ENCODE peak calls at places on chromosomes 7 and 10, in ten cellular contexts. V, X, H, J, C, E, N, S, L and Y are unnamed samples.

GRCh38 chr10:125029584-125030242 is 87.8 kb downstream of the ZRANB1 start:
- DNase-seq in J (no peak), H (peak; percentile 23), E (peak; percentile 28), N (no peak), V (no peak), S (no peak), C (no peak), L (no peak), X (no peak), Y (peak; percentile 25)

GRCh38 chr7:68321776-68322496 is 1276.3 kb upstream of the AUTS2 start:
- DNase-seq in E (no peak), C (no peak), S (no peak), X (no peak), L (no peak), J (no peak), N (no peak), H (no peak), V (no peak), Y (no peak)

GRCh38 chr10:98855403-98856189 is 380.1 kb downstream of the HPSE2 start:
- DNase-seq in X (no peak), L (no peak), H (no peak), E (no peak), C (no peak), V (no peak), N (no peak), S (no peak), J (no peak), Y (no peak)

GRCh38 chr10:51010977-51011376 is 63.3 kb upstream of the PRKG1 start:
- DNase-seq in S (peak; percentile 48), N (no peak), H (no peak), L (peak; percentile 38), J (peak; percentile 31), V (peak; percentile 34), X (no peak), E (no peak), C (no peak), Y (peak; percentile 70)

GRCh38 chr7:55348502-55348901 is 16.6 kb upstream of the LANCL2 start:
- DNase-seq in E (no peak), X (no peak), L (no peak), S (peak; percentile 14), V (no peak), N (no peak), H (no peak), C (no peak), J (no peak), Y (peak; percentile 23)

GRCh38 chr7:13907824-13908223 is 81.6 kb downstream of the ETV1 start:
- DNase-seq in J (no peak), C (no peak), N (no peak), L (no peak), S (no peak), V (no peak), H (no peak), X (no peak), E (no peak), Y (no peak)

GRCh38 chr7:36100293-36100692 is 52.8 kb upstream of the EEPD1 start:
- DNase-seq in X (no peak), S (no peak), E (no peak), C (no peak), L (no peak), N (no peak), J (no peak), V (no peak), H (no peak), Y (no peak)

GRCh38 chr10:126684171-126684745 is 13.8 kb upstream of the C10orf90 start:
- DNase-seq in S (no peak), N (no peak), L (no peak), X (no peak), H (no peak), C (no peak), V (no peak), E (no peak), J (no peak), Y (no peak)

GRCh38 chr7:140533394-140533872 is 54.1 kb upstream of the MKRN1 start:
- DNase-seq in J (no peak), N (no peak), C (no peak), S (no peak), E (peak; percentile 40), L (no peak), V (no peak), X (no peak), H (no peak), Y (peak; percentile 38)

GRCh38 chr7:112162161-112163020 is 43.8 kb downstream of the DOCK4 start:
- DNase-seq in E (peak; percentile 82), X (no peak), H (peak; percentile 31), N (no peak), C (peak; percentile 66), J (no peak), V (no peak), L (peak; percentile 32), S (peak; percentile 87), Y (peak; percentile 68)

GRCh38 chr7:10974717-10975032 is 1.0 kb downstream of the PHF14 start:
- DNase-seq in N (no peak), H (no peak), S (no peak), E (peak; percentile 5), V (no peak), J (no peak), L (peak; percentile 6), X (no peak), C (peak; percentile 41), Y (no peak)

GRCh38 chr10:22624289-22624738 is 90.1 kb downstream of the PIP4K2A start:
- DNase-seq in H (no peak), C (no peak), L (no peak), S (peak; percentile 81), E (no peak), J (no peak), X (no peak), N (no peak), V (no peak), Y (peak; percentile 80)

GRCh38 chr7:92717982-92718716 is 118.2 kb downstream of the CDK6 start:
- DNase-seq in C (peak; percentile 42), V (peak; percentile 78), E (peak; percentile 84), H (peak; percentile 57), X (peak; percentile 75), N (no peak), J (no peak), L (peak; percentile 31), S (peak; percentile 90), Y (peak; percentile 55)

GRCh38 chr10:12869427-12869826 is 132.1 kb downstream of the CCDC3 start:
- DNase-seq in J (no peak), S (no peak), E (no peak), H (no peak), N (no peak), L (no peak), X (no peak), V (no peak), C (no peak), Y (no peak)

GRCh38 chr10:62394556-62395018 is 20.4 kb downstream of the ZNF365 start:
- DNase-seq in E (no peak), V (no peak), S (no peak), H (no peak), X (no peak), N (no peak), J (no peak), L (no peak), C (no peak), Y (no peak)

GRCh38 chr10:79938728-79939380 is 10.1 kb downstream of the SFTPD start:
- DNase-seq in S (no peak), V (peak; percentile 36), N (peak; percentile 21), E (no peak), C (no peak), L (no peak), X (peak; percentile 87), J (no peak), H (peak; percentile 69), Y (no peak)

GRCh38 chr7:20466425-20467125 is 135.9 kb downstream of the ITGB8 start:
- DNase-seq in E (no peak), J (no peak), S (no peak), N (no peak), C (no peak), L (no peak), X (no peak), V (no peak), H (no peak), Y (no peak)

GRCh38 chr7:128914566-128915151 is 4.2 kb upstream of the KCP start:
- DNase-seq in J (no peak), S (no peak), H (no peak), C (no peak), X (peak; percentile 77), L (no peak), V (no peak), N (no peak), E (no peak), Y (no peak)